ENCODE peak calls at places on chromosome 10, in four cellular contexts. One of them, this sample, is unnamed.
A peak's percentile ranks its signal among the peaks of the same experiment; 100 is the strongest.

GRCh38 chr10:24349379-24350110 is 140.6 kb downstream of the KIAA1217 start:
- DNase-seq in tibial nerve: no peak
- DNase-seq in neural crest cell: no peak
- DNase-seq in CD8-positive, alpha-beta T cell: no peak
- DNase-seq in this sample: no peak

GRCh38 chr10:115093776-115094361 is 704 bp downstream of the ATRNL1 start:
- DNase-seq in CD8-positive, alpha-beta T cell: no peak
- DNase-seq in neural crest cell: peak; percentile 23
- DNase-seq in tibial nerve: no peak
- DNase-seq in this sample: no peak

GRCh38 chr10:22481687-22482539 is 136.6 kb downstream of the SPAG6 start:
- DNase-seq in neural crest cell: no peak
- DNase-seq in tibial nerve: no peak
- DNase-seq in CD8-positive, alpha-beta T cell: no peak
- DNase-seq in this sample: no peak

GRCh38 chr10:77386833-77387232 is 250.8 kb downstream of the KCNMA1 start:
- DNase-seq in tibial nerve: no peak
- DNase-seq in CD8-positive, alpha-beta T cell: no peak
- DNase-seq in neural crest cell: no peak
- DNase-seq in this sample: no peak

GRCh38 chr10:115861864-115862263 is 411.1 kb downstream of the GFRA1 start:
- DNase-seq in tibial nerve: no peak
- DNase-seq in CD8-positive, alpha-beta T cell: no peak
- DNase-seq in neural crest cell: no peak
- DNase-seq in this sample: no peak

GRCh38 chr10:73167557-73168485 is at the start of the genes ECD and FAM149B1:
- DNase-seq in neural crest cell: peak; percentile 86
- DNase-seq in CD8-positive, alpha-beta T cell: peak; percentile 74
- DNase-seq in tibial nerve: peak; percentile 87
- DNase-seq in this sample: peak; percentile 93

GRCh38 chr10:97914837-97915211 is 65.2 kb downstream of the GOLGA7B start:
- DNase-seq in neural crest cell: peak; percentile 84
- DNase-seq in tibial nerve: peak; percentile 51
- DNase-seq in CD8-positive, alpha-beta T cell: peak; percentile 44
- DNase-seq in this sample: peak; percentile 93

GRCh38 chr10:70927221-70927943 is 39.0 kb upstream of the PCBD1 start:
- DNase-seq in tibial nerve: no peak
- DNase-seq in neural crest cell: no peak
- DNase-seq in CD8-positive, alpha-beta T cell: no peak
- DNase-seq in this sample: no peak

GRCh38 chr10:93875032-93875358 is 18.8 kb upstream of the SLC35G1 start:
- DNase-seq in CD8-positive, alpha-beta T cell: no peak
- DNase-seq in tibial nerve: no peak
- DNase-seq in neural crest cell: no peak
- DNase-seq in this sample: no peak

GRCh38 chr10:80184291-80184690 is 21.0 kb downstream of the ANXA11 start:
- DNase-seq in neural crest cell: no peak
- DNase-seq in CD8-positive, alpha-beta T cell: no peak
- DNase-seq in tibial nerve: no peak
- DNase-seq in this sample: no peak

GRCh38 chr10:74333174-74333573 is 182.2 kb downstream of the ADK start:
- DNase-seq in tibial nerve: no peak
- DNase-seq in neural crest cell: no peak
- DNase-seq in CD8-positive, alpha-beta T cell: no peak
- DNase-seq in this sample: no peak

GRCh38 chr10:130497056-130498010 is 361.1 kb downstream of the GLRX3 start:
- DNase-seq in neural crest cell: no peak
- DNase-seq in tibial nerve: no peak
- DNase-seq in CD8-positive, alpha-beta T cell: no peak
- DNase-seq in this sample: no peak

GRCh38 chr10:27038168-27038567 is 62.1 kb downstream of the ANKRD26 start:
- DNase-seq in tibial nerve: no peak
- DNase-seq in CD8-positive, alpha-beta T cell: no peak
- DNase-seq in neural crest cell: no peak
- DNase-seq in this sample: no peak

GRCh38 chr10:102963237-102963886 is 45.3 kb downstream of the CNNM2 start:
- DNase-seq in neural crest cell: no peak
- DNase-seq in tibial nerve: no peak
- DNase-seq in CD8-positive, alpha-beta T cell: no peak
- DNase-seq in this sample: no peak
- TF ChIP-seq CTCF in neural crest cell: no peak
- TF ChIP-seq CTCF in tibial nerve: no peak
- TF ChIP-seq CTCF in CD8-positive, alpha-beta T cell: no peak
- TF ChIP-seq CTCF in this sample: no peak

GRCh38 chr10:106189254-106189653 is 975.3 kb downstream of the SORCS1 start:
- DNase-seq in CD8-positive, alpha-beta T cell: no peak
- DNase-seq in neural crest cell: peak; percentile 30
- DNase-seq in tibial nerve: no peak
- DNase-seq in this sample: no peak
- TF ChIP-seq CTCF in CD8-positive, alpha-beta T cell: no peak
- TF ChIP-seq CTCF in neural crest cell: peak; percentile 66
- TF ChIP-seq CTCF in tibial nerve: no peak
- TF ChIP-seq CTCF in this sample: no peak

GRCh38 chr10:125694874-125695273 is 11.9 kb upstream of the TEX36 start:
- DNase-seq in tibial nerve: no peak
- DNase-seq in neural crest cell: no peak
- DNase-seq in CD8-positive, alpha-beta T cell: no peak
- DNase-seq in this sample: no peak

GRCh38 chr10:125698599-125698998 is 15.6 kb upstream of the TEX36 start:
- DNase-seq in neural crest cell: no peak
- DNase-seq in CD8-positive, alpha-beta T cell: no peak
- DNase-seq in tibial nerve: no peak
- DNase-seq in this sample: no peak

GRCh38 chr10:125699562-125700143 is 16.7 kb upstream of the TEX36 start:
- DNase-seq in tibial nerve: no peak
- DNase-seq in neural crest cell: no peak
- DNase-seq in CD8-positive, alpha-beta T cell: no peak
- DNase-seq in this sample: no peak

DNA sequence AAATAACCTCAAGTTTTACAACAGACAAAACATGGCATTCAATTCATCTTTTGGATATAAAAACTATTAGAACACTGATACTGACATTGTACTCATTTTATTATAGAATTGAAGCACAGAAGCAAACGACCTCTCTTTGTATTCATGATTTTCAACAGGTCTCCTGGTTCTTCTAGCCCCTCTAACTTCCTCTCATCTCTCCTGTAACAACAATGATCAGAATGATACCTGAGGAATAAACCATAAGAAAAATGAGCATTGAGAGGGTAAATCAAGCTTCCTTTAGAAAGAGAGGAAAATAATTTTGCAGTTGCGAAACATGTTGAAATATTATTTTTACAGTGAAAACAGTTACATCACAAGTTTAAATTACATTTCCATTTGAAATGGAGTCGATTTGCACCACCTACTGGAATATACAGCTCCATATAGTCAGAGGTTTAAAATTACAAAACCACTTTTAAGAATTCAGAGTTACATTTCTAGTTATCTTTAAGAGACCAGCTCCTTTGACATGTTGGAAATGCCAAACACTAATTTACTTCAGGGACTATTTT is 17.5 kb upstream of the TEX36 start:
- DNase-seq in CD8-positive, alpha-beta T cell: no peak
- DNase-seq in neural crest cell: no peak
- DNase-seq in tibial nerve: no peak
- DNase-seq in this sample: no peak
- TF ChIP-seq CTCF in CD8-positive, alpha-beta T cell: no peak
- TF ChIP-seq CTCF in neural crest cell: peak; percentile 36
- TF ChIP-seq CTCF in tibial nerve: no peak
- TF ChIP-seq CTCF in this sample: no peak

GRCh38 chr10:117968354-117969182 is 78.2 kb downstream of the RAB11FIP2 start:
- DNase-seq in CD8-positive, alpha-beta T cell: no peak
- DNase-seq in neural crest cell: no peak
- DNase-seq in tibial nerve: no peak
- DNase-seq in this sample: no peak
- TF ChIP-seq CTCF in CD8-positive, alpha-beta T cell: no peak
- TF ChIP-seq CTCF in neural crest cell: no peak
- TF ChIP-seq CTCF in tibial nerve: no peak
- TF ChIP-seq CTCF in this sample: no peak

DNA sequence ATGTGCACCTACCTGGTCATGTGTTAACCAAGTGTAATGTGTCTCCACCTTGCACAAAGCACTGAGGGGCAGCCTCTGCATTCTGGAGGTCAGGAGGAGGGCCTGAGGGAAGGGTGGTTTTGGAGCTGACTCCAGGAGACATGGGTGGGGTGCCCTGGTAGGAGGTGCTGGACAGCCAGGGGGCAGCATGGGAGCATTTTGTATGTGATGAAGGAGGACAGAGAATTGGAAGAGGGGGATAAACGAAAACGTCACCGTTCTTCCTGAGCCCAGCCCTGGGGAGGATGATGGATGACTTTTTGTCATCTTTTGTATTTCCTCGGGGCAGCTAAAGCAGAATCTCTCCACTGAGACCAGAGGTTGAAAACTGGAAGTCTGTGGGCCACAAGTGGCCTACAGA is 242.3 kb downstream of the VTI1A start:
- DNase-seq in CD8-positive, alpha-beta T cell: no peak
- DNase-seq in tibial nerve: no peak
- DNase-seq in neural crest cell: peak; percentile 27
- DNase-seq in this sample: no peak
- TF ChIP-seq CTCF in CD8-positive, alpha-beta T cell: no peak
- TF ChIP-seq CTCF in tibial nerve: no peak
- TF ChIP-seq CTCF in neural crest cell: peak; percentile 53
- TF ChIP-seq CTCF in this sample: no peak

GRCh38 chr10:84008878-84009277 is 130.4 kb upstream of the GHITM start:
- DNase-seq in tibial nerve: no peak
- DNase-seq in CD8-positive, alpha-beta T cell: no peak
- DNase-seq in neural crest cell: peak; percentile 15
- DNase-seq in this sample: no peak
- TF ChIP-seq CTCF in tibial nerve: peak; percentile 16
- TF ChIP-seq CTCF in CD8-positive, alpha-beta T cell: peak; percentile 49
- TF ChIP-seq CTCF in neural crest cell: peak; percentile 75
- TF ChIP-seq CTCF in this sample: no peak

GRCh38 chr10:44786451-44786850 is 124.7 kb upstream of the TMEM72 start:
- DNase-seq in neural crest cell: no peak
- DNase-seq in CD8-positive, alpha-beta T cell: no peak
- DNase-seq in tibial nerve: no peak
- DNase-seq in this sample: no peak
- TF ChIP-seq CTCF in neural crest cell: no peak
- TF ChIP-seq CTCF in CD8-positive, alpha-beta T cell: no peak
- TF ChIP-seq CTCF in tibial nerve: no peak
- TF ChIP-seq CTCF in this sample: no peak

GRCh38 chr10:14240253-14241189 is 90.2 kb downstream of the FRMD4A start:
- DNase-seq in CD8-positive, alpha-beta T cell: no peak
- DNase-seq in tibial nerve: no peak
- DNase-seq in neural crest cell: no peak
- DNase-seq in this sample: no peak
- TF ChIP-seq CTCF in CD8-positive, alpha-beta T cell: no peak
- TF ChIP-seq CTCF in tibial nerve: no peak
- TF ChIP-seq CTCF in neural crest cell: peak; percentile 48
- TF ChIP-seq CTCF in this sample: no peak

GRCh38 chr10:119526606-119527592 is 15.6 kb downstream of the RGS10 start:
- DNase-seq in CD8-positive, alpha-beta T cell: no peak
- DNase-seq in neural crest cell: no peak
- DNase-seq in tibial nerve: no peak
- DNase-seq in this sample: no peak
- TF ChIP-seq CTCF in CD8-positive, alpha-beta T cell: no peak
- TF ChIP-seq CTCF in neural crest cell: peak; percentile 39
- TF ChIP-seq CTCF in tibial nerve: no peak
- TF ChIP-seq CTCF in this sample: no peak

GRCh38 chr10:68330852-68331454 is 911 bp upstream of the HNRNPH3 start:
- DNase-seq in CD8-positive, alpha-beta T cell: no peak
- DNase-seq in tibial nerve: no peak
- DNase-seq in neural crest cell: no peak
- DNase-seq in this sample: peak; percentile 84

GRCh38 chr10:68333452-68333851 is 724 bp upstream of the PBLD start:
- DNase-seq in neural crest cell: no peak
- DNase-seq in CD8-positive, alpha-beta T cell: no peak
- DNase-seq in tibial nerve: no peak
- DNase-seq in this sample: no peak

GRCh38 chr10:68332259-68333057 is at the start of gene PBLD:
- DNase-seq in neural crest cell: peak; percentile 60
- DNase-seq in tibial nerve: peak; percentile 38
- DNase-seq in CD8-positive, alpha-beta T cell: peak; percentile 12
- DNase-seq in this sample: peak; percentile 71

GRCh38 chr10:68333058-68333395 is 299 bp upstream of the PBLD start:
- DNase-seq in tibial nerve: no peak
- DNase-seq in neural crest cell: no peak
- DNase-seq in CD8-positive, alpha-beta T cell: no peak
- DNase-seq in this sample: no peak

GRCh38 chr10:68331455-68332258 is at the start of gene HNRNPH3:
- DNase-seq in CD8-positive, alpha-beta T cell: peak; percentile 98
- DNase-seq in tibial nerve: peak; percentile 97
- DNase-seq in neural crest cell: peak; percentile 99
- DNase-seq in this sample: peak; percentile 100
- TF ChIP-seq CTCF in CD8-positive, alpha-beta T cell: no peak
- TF ChIP-seq CTCF in tibial nerve: no peak
- TF ChIP-seq CTCF in neural crest cell: peak; percentile 38
- TF ChIP-seq CTCF in this sample: no peak